ENCODE peak calls at places on chromosomes 5 and 9, in nine cellular contexts. A, Y, U, H, G, D, F, P and I are unnamed samples.

GRCh38 chr9:105432247-105432857 is 15.5 kb upstream of the FSD1L start:
- DNase-seq in A (no peak), Y (no peak), U (no peak), H (no peak), G (no peak), D (no peak), F (no peak), P (no peak), I (no peak)

GRCh38 chr5:168209561-168209960 is 81.9 kb upstream of the WWC1 start:
- DNase-seq in A (no peak), Y (no peak), U (no peak), H (no peak), G (no peak), D (no peak), F (no peak), P (no peak), I (no peak)

GRCh38 chr9:134419684-134420076 is 93.4 kb downstream of the RXRA start:
- DNase-seq in A (no peak), Y (no peak), U (no peak), H (no peak), G (no peak), D (no peak), F (no peak), P (no peak), I (peak; percentile 83)

GRCh38 chr5:42858709-42859108 is 47.0 kb upstream of the SELENOP start:
- DNase-seq in A (no peak), Y (no peak), U (no peak), H (no peak), G (no peak), D (no peak), F (no peak), P (no peak), I (no peak)

GRCh38 chr9:38346811-38347735 is 45.4 kb upstream of the ALDH1B1 start:
- DNase-seq in A (peak; percentile 23), Y (no peak), U (no peak), H (no peak), G (no peak), D (no peak), F (no peak), P (no peak), I (no peak)

GRCh38 chr5:3351581-3352442 is 243.8 kb upstream of the IRX1 start:
- DNase-seq in A (no peak), Y (no peak), U (no peak), H (no peak), G (no peak), D (no peak), F (no peak), P (no peak), I (no peak)

GRCh38 chr5:154756203-154756870 is 1.2 kb downstream of the LARP1 start:
- DNase-seq in A (peak; percentile 23), Y (peak; percentile 7), U (peak; percentile 37), H (peak; percentile 21), G (no peak), D (no peak), F (peak; percentile 22), P (no peak), I (peak; percentile 23)

GRCh38 chr5:178328826-178329225 is 96.2 kb upstream of the PHYKPL start:
- DNase-seq in A (no peak), Y (no peak), U (no peak), H (no peak), G (no peak), D (no peak), F (no peak), P (no peak), I (no peak)

GRCh38 chr5:54390015-54390414 is 65.5 kb upstream of the HSPB3 start:
- DNase-seq in A (peak; percentile 99), Y (no peak), U (no peak), H (no peak), G (peak; percentile 82), D (peak; percentile 97), F (no peak), P (no peak), I (peak; percentile 91)

GRCh38 chr9:123278361-123278760 is 10.0 kb upstream of the STRBP start:
- DNase-seq in A (no peak), Y (no peak), U (no peak), H (no peak), G (no peak), D (no peak), F (no peak), P (no peak), I (no peak)

GRCh38 chr9:136539427-136540412 is 6.1 kb downstream of the NOTCH1 start:
- DNase-seq in A (peak; percentile 51), Y (peak; percentile 40), U (peak; percentile 79), H (peak; percentile 78), G (no peak), D (no peak), F (peak; percentile 84), P (no peak), I (no peak)